ENCODE peak calls at places on chromosomes 7 and 10, in seven cellular contexts. F is nephron progenitor cell, H is HepG2, R is epithelial cell of esophagus, W is AG09309, L is dorsolateral prefrontal cortex, I is heart left ventricle. C is an unnamed sample.

GRCh38 chr10:32983333-32983909 is 25.4 kb upstream of the ITGB1 start:
- DNase-seq in F (peak; percentile 54), R (peak; percentile 95), H (peak; percentile 77), I (no peak), L (no peak), W (no peak), C (no peak)

GRCh38 chr7:30280631-30281030 is 3.8 kb upstream of the ZNRF2 start:
- DNase-seq in W (no peak), I (no peak), H (no peak), R (peak; percentile 48), F (no peak), L (no peak), C (no peak)

GRCh38 chr10:96509017-96509641 is 4.6 kb downstream of the TLL2 start:
- DNase-seq in H (no peak), R (peak; percentile 66), W (peak; percentile 83), I (no peak), L (no peak), F (no peak), C (no peak)

GRCh38 chr7:43039346-43039745 is 73.1 kb upstream of the HECW1 start:
- DNase-seq in I (no peak), F (no peak), H (no peak), W (peak; percentile 8), R (no peak), L (no peak), C (no peak)

GRCh38 chr10:78426181-78426580 is 392.5 kb downstream of the RPS24 start:
- DNase-seq in I (no peak), F (no peak), R (no peak), L (no peak), H (no peak), W (no peak), C (no peak)

GRCh38 chr10:5442056-5442989 is 30.0 kb downstream of the NET1 start:
- DNase-seq in I (no peak), F (peak; percentile 21), H (peak; percentile 43), R (peak; percentile 74), W (no peak), L (no peak), C (no peak)

GRCh38 chr10:71083457-71083975 is 128.9 kb upstream of the UNC5B start:
- DNase-seq in L (no peak), F (no peak), R (no peak), I (peak; percentile 1), H (no peak), W (no peak), C (peak; percentile 3)

GRCh38 chr10:118753331-118753730 is 1.4 kb downstream of the CACUL1 start:
- DNase-seq in I (no peak), L (no peak), W (no peak), F (no peak), R (peak; percentile 9), H (no peak), C (no peak)

GRCh38 chr10:33055636-33056035 is 97.6 kb upstream of the ITGB1 start:
- DNase-seq in F (no peak), L (no peak), R (no peak), W (no peak), I (no peak), H (no peak), C (no peak)

GRCh38 chr10:78957471-78958039 is 111.2 kb upstream of the ZMIZ1 start:
- DNase-seq in H (no peak), W (no peak), L (no peak), I (no peak), R (no peak), F (no peak), C (no peak)

GRCh38 chr7:74452748-74453320 is 872 bp upstream of the GTF2IRD1 start:
- DNase-seq in R (peak; percentile 16), H (peak; percentile 65), F (peak; percentile 51), I (no peak), L (no peak), W (no peak), C (no peak)

GRCh38 chr10:33413093-33413442 is 78.6 kb upstream of the NRP1 start:
- DNase-seq in R (no peak), H (no peak), W (no peak), I (no peak), F (no peak), L (no peak), C (no peak)

DNA sequence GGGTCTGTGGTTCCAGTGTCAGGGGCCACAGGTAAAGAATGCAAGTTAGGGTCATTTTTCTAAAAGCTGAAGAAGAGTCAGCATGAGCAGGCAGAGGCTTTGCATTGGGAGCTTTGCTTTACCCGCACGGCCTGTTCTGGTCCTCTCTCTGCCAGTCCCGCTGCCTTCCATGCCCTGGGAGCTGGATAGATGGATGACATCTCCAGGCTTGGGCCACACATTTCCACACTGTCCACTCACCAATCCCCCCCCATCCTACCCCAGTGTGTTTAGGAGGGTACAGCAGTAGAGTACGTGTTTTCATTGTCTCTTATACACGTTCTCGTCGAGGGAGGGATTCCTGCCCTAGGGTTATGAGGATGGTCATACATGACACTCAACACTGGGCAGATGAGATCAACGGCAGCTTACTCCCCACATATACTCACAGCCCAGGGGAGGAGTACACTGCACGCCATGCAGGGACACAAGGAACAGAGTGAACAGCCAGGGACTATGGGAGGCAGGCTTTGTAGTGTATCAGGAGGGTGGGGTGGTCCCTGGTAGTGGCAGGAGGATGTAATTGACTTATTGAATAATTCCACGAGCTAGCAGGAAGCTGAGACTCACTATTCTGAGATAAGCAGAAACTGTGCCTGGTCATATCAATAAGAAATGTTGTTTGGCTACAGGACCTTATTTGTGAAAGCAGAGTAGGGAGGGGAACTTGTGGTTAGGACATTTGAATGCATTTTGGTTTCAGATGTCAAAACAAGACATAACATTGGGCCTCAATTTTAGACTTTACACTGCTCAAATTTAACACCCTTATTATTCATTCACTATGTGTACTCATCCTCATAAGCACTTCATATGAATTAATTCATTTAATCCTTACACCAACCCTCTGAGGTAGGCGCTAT is 36.6 kb downstream of the PLPP4 start:
- DNase-seq in F (no peak), H (no peak), I (no peak), W (no peak), L (no peak), R (no peak), C (no peak)
- TF ChIP-seq CTCF in F (no peak), H (no peak), I (no peak), W (no peak), L (no peak), R (no peak), C (no peak)

GRCh38 chr10:76301950-76302349 is 870.5 kb downstream of the LRMDA start:
- DNase-seq in L (no peak), R (peak; percentile 21), I (no peak), H (peak; percentile 18), F (no peak), W (no peak), C (no peak)
- TF ChIP-seq CTCF in L (no peak), R (peak; percentile 16), I (no peak), H (peak; percentile 47), F (no peak), W (no peak), C (peak; percentile 32)

GRCh38 chr7:101494602-101495329 is 132.1 kb downstream of the COL26A1 start:
- DNase-seq in H (no peak), I (no peak), F (peak; percentile 30), W (no peak), R (no peak), L (no peak), C (no peak)
- TF ChIP-seq CTCF in H (no peak), I (no peak), F (no peak), W (no peak), R (no peak), L (no peak), C (no peak)

DNA sequence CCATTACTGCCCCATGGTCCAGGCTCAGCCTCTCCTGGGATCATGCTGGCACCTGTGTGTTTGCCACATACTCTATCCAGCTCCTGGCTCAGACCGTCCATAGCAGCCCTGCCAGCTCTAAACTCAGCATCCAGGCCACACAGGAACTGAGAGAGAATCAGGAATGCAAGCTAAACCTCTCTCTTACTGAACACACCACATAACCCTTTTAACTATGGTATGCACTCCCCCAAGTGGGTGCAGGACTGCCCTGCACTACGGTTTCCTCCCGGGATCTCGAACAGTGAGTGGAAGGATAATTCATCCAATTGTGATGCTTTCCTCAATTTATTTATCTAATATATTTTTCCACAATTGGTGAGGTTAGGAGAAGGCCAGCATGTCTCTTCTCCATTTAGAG is 17.1 kb upstream of the ZNF800 start:
- DNase-seq in W (no peak), I (no peak), L (no peak), H (no peak), R (no peak), F (no peak), C (no peak)
- TF ChIP-seq CTCF in W (peak; percentile 27), I (no peak), L (no peak), H (peak; percentile 41), R (no peak), F (no peak), C (no peak)

DNA sequence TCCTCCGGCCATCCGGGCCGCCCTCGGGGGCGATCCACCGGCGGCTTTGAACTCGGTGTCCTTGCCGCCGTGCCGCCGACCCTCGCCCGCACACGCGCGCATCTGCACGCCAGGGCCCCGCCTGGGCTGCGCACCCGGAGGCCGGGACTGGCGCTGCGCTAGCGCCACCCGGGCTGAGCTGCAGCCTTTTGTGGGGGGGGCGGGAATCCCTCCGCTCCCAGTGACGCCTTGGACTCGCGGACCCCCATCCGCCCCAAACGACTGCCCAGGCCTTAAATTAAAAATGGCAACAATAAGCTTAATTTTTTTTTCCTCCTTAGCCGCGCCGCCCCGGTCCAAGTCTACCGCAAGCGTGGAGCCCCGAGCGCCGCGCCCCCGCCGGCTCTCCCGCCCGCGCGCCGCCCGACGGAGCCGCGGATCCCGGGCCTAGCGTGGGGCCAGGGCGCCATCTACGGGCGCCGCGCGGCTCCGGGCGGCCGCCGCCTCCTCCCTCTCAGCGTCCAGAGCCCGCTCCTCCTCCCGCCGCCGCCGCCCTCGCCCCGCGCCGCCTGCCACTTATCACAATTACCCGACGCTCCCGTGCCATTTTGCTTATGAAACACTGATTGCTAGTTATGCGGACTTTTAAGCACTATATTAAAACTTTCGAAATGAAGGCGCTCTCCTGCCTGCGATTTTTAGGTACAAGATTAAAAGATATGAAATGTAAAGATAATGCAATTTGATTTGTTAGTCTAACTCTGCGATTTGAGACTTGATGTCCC is 7.5 kb upstream of the EBF3 start:
- DNase-seq in W (no peak), H (peak; percentile 8), R (peak; percentile 56), I (peak; percentile 53), F (peak; percentile 81), L (no peak), C (peak; percentile 53)
- TF ChIP-seq CTCF in W (peak; percentile 32), H (peak; percentile 52), R (peak; percentile 17), I (peak; percentile 55), F (no peak), L (peak; percentile 76), C (peak; percentile 62)

DNA sequence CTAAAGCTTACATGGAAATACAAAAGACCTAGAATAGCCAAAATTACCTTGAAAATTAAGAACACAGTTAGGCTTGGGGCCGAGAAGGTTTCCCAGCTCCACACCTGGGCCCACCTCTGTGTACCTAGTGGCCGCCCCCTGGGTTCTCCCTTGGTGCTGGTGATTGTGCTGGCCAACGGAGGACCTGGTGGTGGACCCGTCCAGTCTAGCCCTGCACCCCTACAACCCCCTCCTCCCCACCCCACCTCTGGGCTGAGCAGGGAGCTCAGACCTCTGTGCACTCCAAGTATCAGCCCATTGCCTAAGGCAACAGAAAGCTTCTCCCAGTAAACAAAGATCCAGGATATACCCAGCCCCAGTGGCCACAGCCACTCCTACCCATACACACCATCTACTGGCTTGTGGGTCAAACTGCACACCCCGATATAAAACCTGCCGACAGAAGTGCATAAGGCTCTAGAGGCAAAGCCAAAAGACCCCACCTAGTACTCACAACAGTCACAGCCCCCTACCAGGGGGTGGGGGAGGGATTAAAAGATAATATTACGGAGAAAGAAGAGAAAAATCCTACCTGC is 105.0 kb upstream of the DIP2C start:
- DNase-seq in L (no peak), I (no peak), W (no peak), F (no peak), H (peak; percentile 57), R (no peak), C (no peak)
- TF ChIP-seq CTCF in L (peak; percentile 28), I (peak; percentile 15), W (peak; percentile 57), F (no peak), H (peak; percentile 81), R (peak; percentile 37), C (peak; percentile 18)

C was measured in progenitor cell of endocrine pancreas.